ENCODE peak calls at places on chromosome 10, in seven cellular contexts. X, Q, N, G, Y, F and E are unnamed samples.

GRCh38 chr10:132078746-132079345 is 13.1 kb downstream of the JAKMIP3 start:
- DNase-seq in X (no peak), Q (no peak), N (peak; percentile 15), G (no peak), Y (no peak), F (no peak), E (no peak)

GRCh38 chr10:13158401-13158800 is 3.0 kb upstream of the MCM10 start:
- DNase-seq in X (no peak), Q (no peak), N (no peak), G (no peak), Y (no peak), F (no peak), E (no peak)

GRCh38 chr10:99590799-99591198 is 29.4 kb downstream of the SLC25A28 start:
- DNase-seq in X (no peak), Q (no peak), N (no peak), G (peak; percentile 20), Y (no peak), F (no peak), E (no peak)

GRCh38 chr10:72800000-72800740 is 93.4 kb upstream of the OIT3 start:
- DNase-seq in X (no peak), Q (no peak), N (no peak), G (no peak), Y (no peak), F (no peak), E (no peak)

GRCh38 chr10:97853006-97853405 is 3.4 kb downstream of the GOLGA7B start:
- DNase-seq in X (no peak), Q (no peak), N (no peak), G (no peak), Y (no peak), F (no peak), E (no peak)

GRCh38 chr10:48547061-48547895 is 57.6 kb downstream of the ARHGAP22 start:
- DNase-seq in X (no peak), Q (no peak), N (no peak), G (no peak), Y (no peak), F (peak; percentile 11), E (no peak)

GRCh38 chr10:87816842-87817178 is 1.2 kb downstream of the ATAD1 start:
- DNase-seq in X (no peak), Q (no peak), N (no peak), G (no peak), Y (no peak), F (no peak), E (no peak)

GRCh38 chr10:44980309-44981171 is 1.9 kb upstream of the DEPP1 start:
- DNase-seq in X (no peak), Q (no peak), N (no peak), G (no peak), Y (no peak), F (no peak), E (no peak)

GRCh38 chr10:103828107-103828506 is 27.3 kb downstream of the SH3PXD2A start:
- DNase-seq in X (no peak), Q (no peak), N (no peak), G (no peak), Y (peak; percentile 85), F (no peak), E (no peak)

GRCh38 chr10:24721254-24722106 is 2.2 kb downstream of the ARHGAP21 start:
- DNase-seq in X (no peak), Q (no peak), N (peak; percentile 70), G (peak; percentile 46), Y (peak; percentile 37), F (peak; percentile 69), E (peak; percentile 64)

GRCh38 chr10:111128331-111129167 is 51.7 kb downstream of the ADRA2A start:
- DNase-seq in X (peak; percentile 52), Q (peak; percentile 10), N (no peak), G (no peak), Y (peak; percentile 35), F (no peak), E (peak; percentile 16)

GRCh38 chr10:49761789-49762565 is at the start of gene OGDHL:
- DNase-seq in X (no peak), Q (peak; percentile 15), N (peak; percentile 78), G (peak; percentile 27), Y (no peak), F (no peak), E (peak; percentile 99)

GRCh38 chr10:100008142-100008522 is 1.6 kb downstream of the DNMBP start:
- DNase-seq in X (no peak), Q (no peak), N (no peak), G (no peak), Y (peak; percentile 66), F (no peak), E (no peak)

GRCh38 chr10:109027534-109028185 is 895.7 kb downstream of the XPNPEP1 start:
- DNase-seq in X (peak; percentile 67), Q (no peak), N (no peak), G (no peak), Y (no peak), F (no peak), E (no peak)

GRCh38 chr10:11874568-11875182 is 51.5 kb downstream of the PROSER2 start:
- DNase-seq in X (no peak), Q (no peak), N (peak; percentile 80), G (no peak), Y (peak; percentile 86), F (no peak), E (peak; percentile 89)

GRCh38 chr10:5373321-5373720 is 8.6 kb downstream of the UCN3 start:
- DNase-seq in X (no peak), Q (no peak), N (no peak), G (no peak), Y (no peak), F (no peak), E (no peak)

GRCh38 chr10:5805680-5806079 is 7.6 kb downstream of the GDI2 start:
- DNase-seq in X (no peak), Q (no peak), N (no peak), G (no peak), Y (no peak), F (no peak), E (no peak)

GRCh38 chr10:26513101-26513500 is 75.0 kb downstream of the APBB1IP start:
- DNase-seq in X (no peak), Q (no peak), N (no peak), G (no peak), Y (no peak), F (no peak), E (no peak)

GRCh38 chr10:9786576-9786975 is 1231.1 kb upstream of the CELF2 start:
- DNase-seq in X (no peak), Q (no peak), N (no peak), G (no peak), Y (no peak), F (no peak), E (no peak)

GRCh38 chr10:67864560-67865371 is 19.7 kb upstream of the SIRT1 start:
- DNase-seq in X (no peak), Q (no peak), N (no peak), G (no peak), Y (no peak), F (no peak), E (no peak)

GRCh38 chr10:77463967-77464745 is 173.5 kb downstream of the KCNMA1 start:
- DNase-seq in X (no peak), Q (no peak), N (no peak), G (no peak), Y (no peak), F (no peak), E (no peak)

GRCh38 chr10:130746311-130746710 is 565.2 kb downstream of the TCERG1L start:
- DNase-seq in X (no peak), Q (no peak), N (peak; percentile 40), G (no peak), Y (no peak), F (peak; percentile 24), E (no peak)

GRCh38 chr10:112369495-112370423 is 4.2 kb upstream of the ACSL5 start:
- DNase-seq in X (no peak), Q (no peak), N (peak; percentile 92), G (peak; percentile 8), Y (no peak), F (peak; percentile 58), E (no peak)

GRCh38 chr10:128626397-128627060 is 500.3 kb upstream of the MKI67 start:
- DNase-seq in X (no peak), Q (no peak), N (no peak), G (no peak), Y (no peak), F (no peak), E (no peak)